ENCODE peak calls at places on chromosomes 13 and 19, in nine cellular contexts. M is omental fat pad, P is lower leg skin, Z is fibroblast of mammary gland, S is AG04449, G is ovary, O is AG10803, W is HFF-Myc, Y is MCF 10A. X is an unnamed sample.

GRCh38 chr13:39530996-39531395 is 72.0 kb downstream of the LHFPL6 start:
- DNase-seq in M (no peak), W (no peak), O (peak), P (no peak), G (no peak), S (no peak), Z (peak), Y (no peak), X (no peak)

GRCh38 chr19:40392894-40393517 is 3.0 kb upstream of the HIPK4 start:
- DNase-seq in S (no peak), Y (peak), G (no peak), P (no peak), M (no peak), W (no peak), Z (no peak), O (no peak), X (no peak)

GRCh38 chr13:112072531-112073244 is 5.7 kb downstream of the SOX1 start:
- DNase-seq in O (no peak), Z (no peak), S (no peak), Y (no peak), P (no peak), W (no peak), G (no peak), M (no peak), X (peak)

GRCh38 chr13:64083396-64083795 is 2667.7 kb upstream of the PCDH20 start:
- DNase-seq in W (no peak), S (no peak), G (no peak), Z (no peak), O (no peak), Y (no peak), M (no peak), P (no peak), X (no peak)

GRCh38 chr13:84994582-84994981 is 804.6 kb downstream of the SLITRK6 start:
- DNase-seq in Z (no peak), W (no peak), G (no peak), S (no peak), P (no peak), M (no peak), Y (no peak), O (no peak), X (no peak)

GRCh38 chr13:113906566-113906965 is 42.7 kb upstream of the GAS6 start:
- DNase-seq in Z (no peak), G (peak), W (no peak), M (peak), S (no peak), Y (no peak), O (no peak), P (peak), X (no peak)

GRCh38 chr19:35487821-35488220 is 2.4 kb downstream of the KRTDAP start:
- DNase-seq in Z (no peak), S (no peak), Y (no peak), W (no peak), M (no peak), P (no peak), O (no peak), G (no peak), X (no peak)

GRCh38 chr13:95155093-95155492 is 146.2 kb downstream of the ABCC4 start:
- DNase-seq in S (no peak), W (no peak), Y (no peak), Z (peak), P (no peak), G (no peak), M (no peak), O (no peak), X (no peak)

GRCh38 chr19:12833747-12834417 is 497 bp downstream of the RTBDN start:
- DNase-seq in Y (peak), G (no peak), Z (no peak), M (no peak), S (no peak), P (no peak), O (no peak), W (no peak), X (peak)

GRCh38 chr19:47467914-47468313 is 3.8 kb downstream of the SLC8A2 start:
- DNase-seq in G (no peak), Y (no peak), P (no peak), S (no peak), W (no peak), M (no peak), O (no peak), Z (no peak), X (no peak)

GRCh38 chr19:45154064-45154827 is 6.5 kb downstream of the NKPD1 start:
- DNase-seq in Y (peak), W (peak), S (peak), O (peak), M (no peak), Z (peak), G (peak), P (no peak), X (no peak)

GRCh38 chr13:33441015-33441414 is 155.5 kb upstream of the STARD13 start:
- DNase-seq in O (peak), Y (peak), W (no peak), P (no peak), Z (peak), S (no peak), M (no peak), G (no peak), X (no peak)

GRCh38 chr19:17673937-17674799 is 14.0 kb downstream of the UNC13A start:
- DNase-seq in P (no peak), G (no peak), S (no peak), W (no peak), M (no peak), Z (no peak), Y (no peak), O (no peak), X (no peak)

GRCh38 chr19:29539668-29540067 is 13.9 kb downstream of the VSTM2B start:
- DNase-seq in P (no peak), S (no peak), Z (no peak), Y (no peak), M (no peak), W (no peak), G (peak), O (no peak), X (peak)

GRCh38 chr19:55720214-55720746 is 17.9 kb downstream of the NLRP9 start:
- DNase-seq in Y (no peak), W (no peak), M (no peak), Z (no peak), S (no peak), P (no peak), O (no peak), G (no peak), X (no peak)

GRCh38 chr13:76828316-76828741 is 57.9 kb downstream of the KCTD12 start:
- DNase-seq in Z (peak), W (no peak), G (no peak), O (peak), Y (no peak), S (no peak), P (no peak), M (no peak), X (no peak)

GRCh38 chr19:39413269-39413902 is 917 bp downstream of the PLEKHG2 start:
- DNase-seq in Y (no peak), Z (peak), S (no peak), G (peak), O (peak), W (no peak), M (no peak), P (peak), X (peak)

GRCh38 chr13:41821195-41821594 is 139.7 kb downstream of the VWA8 start:
- DNase-seq in O (no peak), W (no peak), P (no peak), Z (no peak), M (no peak), G (no peak), S (no peak), Y (no peak), X (no peak)

GRCh38 chr19:16405797-16406196 is 66.0 kb downstream of the EPS15L1 start:
- DNase-seq in W (no peak), Z (no peak), M (no peak), G (no peak), O (no peak), S (no peak), Y (no peak), P (no peak), X (no peak)

DNA sequence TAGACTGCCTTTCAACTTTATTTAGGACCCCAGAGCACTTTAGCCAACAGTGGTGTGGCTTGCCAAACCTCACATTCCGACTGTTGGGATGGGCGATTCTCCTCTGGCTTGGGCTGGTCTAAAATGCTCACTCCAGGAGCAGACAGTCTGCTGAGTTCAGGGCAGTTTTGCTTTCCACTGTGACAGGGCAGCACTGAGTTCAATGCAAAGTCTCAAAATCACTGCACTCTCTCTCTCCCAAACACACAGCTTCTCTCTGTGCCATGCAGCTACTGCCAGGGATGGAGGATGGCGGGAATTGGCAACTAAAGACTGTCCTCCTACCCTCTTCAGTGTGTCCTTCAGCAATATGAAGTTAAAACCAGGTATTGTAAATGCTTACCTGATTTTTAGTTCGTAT is 13.2 kb downstream of the NAPSA start:
- DNase-seq in M (no peak), S (no peak), Y (no peak), Z (no peak), P (no peak), G (no peak), W (no peak), O (no peak), X (no peak)
- TF ChIP-seq CTCF in M (no peak), S (no peak), Y (no peak), Z (no peak), P (no peak), G (no peak), W (no peak), O (no peak), X (no peak)

DNA sequence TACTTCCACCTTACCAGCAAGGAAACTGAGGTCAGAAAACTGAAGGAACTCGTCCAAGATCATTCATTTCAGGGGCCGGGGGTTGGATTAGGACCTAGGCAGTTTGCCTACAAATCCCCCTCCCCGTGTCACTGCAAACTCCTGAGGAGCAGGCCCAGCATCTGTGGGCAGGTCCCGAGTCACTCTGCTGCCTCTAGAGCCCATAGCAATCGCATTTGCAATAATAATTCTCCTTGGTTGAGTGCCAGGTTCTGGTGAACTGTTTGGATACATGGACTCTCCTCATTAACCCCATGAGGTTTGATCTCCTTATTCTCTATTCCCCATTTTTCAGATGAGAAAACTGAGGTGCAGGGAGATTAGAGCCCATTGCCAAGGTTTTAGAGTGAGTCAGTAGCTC is 903 bp downstream of the PIN1 start:
- DNase-seq in Z (peak), G (no peak), P (no peak), S (no peak), O (peak), W (peak), Y (no peak), M (no peak), X (no peak)
- TF ChIP-seq CTCF in Z (no peak), G (no peak), P (no peak), S (no peak), O (peak), W (no peak), Y (no peak), M (no peak), X (no peak)

DNA sequence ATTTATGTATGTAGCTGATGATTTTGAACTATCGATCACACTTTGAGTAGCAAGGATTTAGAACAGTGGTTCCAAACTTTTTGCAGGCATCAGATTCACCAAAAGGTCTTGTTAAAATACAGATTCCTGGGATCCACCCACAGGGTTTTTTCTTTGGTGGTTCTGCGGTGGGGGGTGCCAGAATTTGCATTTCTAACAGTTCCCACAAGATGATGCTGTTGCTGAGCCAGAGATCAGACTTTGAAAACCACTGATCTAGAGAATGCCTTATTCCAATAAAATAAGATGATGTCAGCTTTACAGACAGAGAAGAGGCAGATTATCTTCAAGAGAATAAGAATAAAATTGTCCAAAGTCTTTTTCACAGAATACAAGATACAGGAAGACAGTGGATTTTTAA is 80.9 kb upstream of the SHISA2 start:
- DNase-seq in M (no peak), Z (peak), P (no peak), O (peak), Y (peak), W (no peak), G (no peak), S (no peak), X (no peak)
- TF ChIP-seq CTCF in M (no peak), Z (peak), P (no peak), O (peak), Y (no peak), W (peak), G (no peak), S (no peak), X (no peak)

DNA sequence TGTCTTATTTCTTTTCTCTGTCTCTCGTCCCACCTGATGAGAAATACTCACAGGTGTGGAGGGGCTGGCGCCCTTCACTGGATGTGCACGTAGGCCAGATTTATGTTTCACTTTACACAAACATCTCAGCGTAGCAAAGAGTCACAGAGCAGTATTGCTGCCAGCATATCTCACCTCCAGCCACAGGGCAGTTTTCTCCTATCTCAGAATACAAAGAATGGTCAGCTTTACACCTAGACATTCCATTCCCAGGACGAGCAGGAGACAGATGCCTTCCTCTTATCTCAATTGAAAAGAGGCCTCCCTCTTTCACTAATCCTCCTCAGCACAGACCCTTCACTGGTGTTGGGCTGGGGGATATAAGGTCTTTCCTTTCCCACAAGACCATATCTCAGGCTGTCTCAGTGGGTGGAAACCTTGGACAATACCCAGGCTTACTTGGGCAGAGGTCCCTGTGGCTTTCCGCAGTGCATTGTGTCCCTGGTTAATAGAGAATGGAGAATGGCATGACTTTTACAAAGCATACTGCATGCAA is 7.2 kb upstream of the ZNF611 start:
- DNase-seq in Z (no peak), Y (no peak), W (no peak), P (no peak), S (no peak), G (no peak), M (no peak), O (no peak), X (no peak)
- TF ChIP-seq CTCF in Z (no peak), Y (no peak), W (no peak), P (no peak), S (no peak), G (no peak), M (no peak), O (no peak), X (no peak)

DNA sequence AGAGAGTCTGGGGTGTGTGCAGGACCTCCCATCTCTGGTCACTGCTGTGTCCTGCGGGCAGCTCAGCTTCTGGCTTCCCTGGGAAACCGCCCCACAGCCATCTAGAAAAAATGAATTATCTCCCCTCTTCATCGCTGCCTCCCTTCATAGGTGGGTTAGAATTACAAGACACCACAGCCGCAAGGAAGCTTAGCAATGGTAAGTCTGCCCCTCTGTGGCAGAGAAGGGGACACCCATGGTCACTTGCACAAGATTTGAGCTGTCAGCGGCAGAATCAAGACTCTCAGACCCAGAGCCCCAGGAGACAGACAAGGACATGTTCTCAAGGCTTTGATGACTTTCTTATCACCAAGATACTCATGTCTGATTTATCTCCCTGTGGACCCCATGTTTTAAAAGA is 110.8 kb upstream of the PABPC3 start:
- DNase-seq in P (no peak), O (no peak), S (no peak), W (no peak), M (no peak), G (no peak), Z (no peak), Y (no peak), X (no peak)
- TF ChIP-seq CTCF in P (no peak), O (no peak), S (no peak), W (no peak), M (no peak), G (no peak), Z (no peak), Y (no peak), X (peak)